ENCODE peak calls at places on chromosomes 5 and 9, in four cellular contexts. V is HepG2, M is K562, K is H1. U is an unnamed sample.

GRCh38 chr9:35712762-35713400 is 19.1 kb downstream of the TLN1 start:
- DNase-seq in V (no peak), K (no peak), M (no peak), U (no peak)

GRCh38 chr5:96537386-96537785 is 104.3 kb upstream of the PCSK1 start:
- DNase-seq in V (no peak), K (no peak), M (no peak), U (peak)

GRCh38 chr5:1208743-1209551 is 7.6 kb downstream of the SLC6A19 start:
- DNase-seq in V (no peak), M (peak), K (no peak), U (peak)

GRCh38 chr9:127012250-127012649 is 97.7 kb downstream of the RALGPS1 start:
- DNase-seq in K (no peak), V (no peak), M (no peak), U (no peak)

GRCh38 chr5:73444499-73445432 is 3.8 kb downstream of the FOXD1 start:
- DNase-seq in M (no peak), V (no peak), K (no peak), U (no peak)

GRCh38 chr9:16499866-16500265 is 370.6 kb downstream of the BNC2 start:
- DNase-seq in K (no peak), V (no peak), M (no peak), U (no peak)

GRCh38 chr9:68599826-68600225 is 59.1 kb upstream of the TMEM252 start:
- DNase-seq in M (no peak), K (no peak), V (no peak), U (no peak)

GRCh38 chr5:10563940-10564837 is at the start of gene ANKRD33B:
- DNase-seq in V (peak), K (no peak), M (peak), U (peak)

GRCh38 chr5:72760259-72760658 is 56.2 kb upstream of the TNPO1 start:
- DNase-seq in M (no peak), V (no peak), K (no peak), U (no peak)

GRCh38 chr5:96381526-96381925 is 51.5 kb downstream of the PCSK1 start:
- DNase-seq in K (no peak), V (peak), M (no peak), U (peak)

GRCh38 chr5:179608131-179608581 is 15.3 kb downstream of the HNRNPH1 start:
- DNase-seq in K (no peak), V (no peak), M (peak), U (no peak)

GRCh38 chr5:31711935-31712592 is 73.1 kb downstream of the PDZD2 start:
- DNase-seq in V (no peak), K (no peak), M (no peak), U (no peak)

GRCh38 chr9:98707158-98708102 is 1.3 kb downstream of the GABBR2 start:
- DNase-seq in K (peak), M (peak), V (peak), U (peak)

GRCh38 chr9:126635661-126636439 is 22.1 kb downstream of the LMX1B start:
- DNase-seq in K (no peak), V (no peak), M (no peak), U (no peak)

GRCh38 chr5:55636711-55637110 is 75.4 kb downstream of the SLC38A9 start:
- DNase-seq in K (no peak), M (no peak), V (peak), U (peak)

GRCh38 chr5:33441241-33441844 is 578 bp downstream of the TARS1 start:
- DNase-seq in V (peak), K (no peak), M (peak), U (peak)

GRCh38 chr5:150163547-150164059 is 3.0 kb upstream of the CDX1 start:
- DNase-seq in K (no peak), M (peak), V (no peak), U (no peak)
- TF ChIP-seq JUN in K (no peak), M (no peak), V (no peak), U (no peak)

GRCh38 chr5:166768536-166768935 is 1522.9 kb upstream of the WWC1 start:
- DNase-seq in V (no peak), M (no peak), K (no peak), U (no peak)

GRCh38 chr5:166767858-166768257 is 1523.6 kb upstream of the WWC1 start:
- DNase-seq in V (no peak), M (no peak), K (no peak), U (no peak)

GRCh38 chr5:166772770-166773169 is 1518.7 kb upstream of the WWC1 start:
- DNase-seq in V (no peak), K (no peak), M (no peak), U (no peak)
- TF ChIP-seq MAFK in V (no peak), K (no peak), M (no peak), U (no peak)

DNA sequence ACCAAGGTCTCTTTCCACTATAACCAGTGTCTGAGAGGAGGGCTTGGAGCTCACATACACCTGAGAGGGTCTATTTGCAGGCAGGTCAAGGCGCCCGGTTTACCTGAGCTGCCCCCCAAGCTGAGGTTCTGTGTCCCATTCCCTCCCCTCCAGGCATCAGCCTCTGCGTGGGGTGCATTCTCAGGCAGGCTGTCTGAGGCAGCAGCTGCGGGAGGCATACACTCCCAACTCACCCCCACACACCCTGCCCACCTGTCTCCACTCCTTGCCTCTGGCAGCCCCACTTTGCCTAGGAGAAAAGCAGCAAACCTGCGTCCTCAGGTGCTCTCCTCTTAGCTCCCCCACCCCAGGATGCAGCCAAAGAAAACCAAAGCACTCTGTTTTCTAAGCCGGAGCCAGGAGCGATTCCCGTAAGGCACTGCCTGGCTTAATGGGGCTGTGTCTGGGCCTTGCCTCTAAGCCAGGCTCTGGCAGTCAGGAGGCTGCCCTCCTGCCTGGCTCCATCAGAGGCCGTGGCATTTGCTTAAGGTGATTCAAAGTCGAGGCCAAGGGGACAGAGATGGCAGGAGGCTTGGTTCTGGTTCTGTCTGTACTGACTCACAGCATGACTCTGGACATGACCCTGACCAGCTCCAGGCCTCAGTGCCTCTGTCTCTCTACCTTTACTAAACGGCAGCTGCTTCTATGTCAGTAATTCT is 139.2 kb upstream of the TRIM32 start:
- DNase-seq in V (no peak), K (no peak), M (no peak), U (peak)
- TF ChIP-seq JUN in V (no peak), K (no peak), M (no peak), U (no peak)

GRCh38 chr5:7492371-7492770 is 96.4 kb downstream of the ADCY2 start:
- DNase-seq in K (no peak), V (no peak), M (no peak), U (no peak)
- TF ChIP-seq MAFK in K (no peak), V (no peak), M (no peak), U (no peak)

U was measured in A549.